ENCODE peak calls at places on chromosomes 11 and 22, in nine cellular contexts. B is activated CD4-positive, alpha-beta T cell treated with anti-CD3 and anti-CD28 coated beads, Interleukin-2, amount 10 ng/mL, durations not matched to agents 7 days and 5 days; D is PC-9; T is HuH-7.5; Y is non-pigmented ciliary epithelial cell; E is thoracic aorta; I is lower lobe of right lung; M is WTC11; X is left ventricle myocardium superior. P is an unnamed sample.

GRCh38 chr11:9462806-9463537 is 2.2 kb downstream of the ZNF143 start:
- DNase-seq in M (no peak), B (no peak), X (no peak), T (no peak), Y (no peak), I (no peak), D (no peak), E (no peak), P (no peak)

GRCh38 chr11:65454696-65455456 is 32.3 kb downstream of the NEAT1 start:
- DNase-seq in B (peak), X (peak), T (peak), M (peak), D (peak), E (peak), I (peak), Y (no peak), P (peak)

GRCh38 chr11:134819026-134819425 is 407.0 kb upstream of the B3GAT1 start:
- DNase-seq in M (peak), I (no peak), B (no peak), D (no peak), Y (no peak), E (no peak), X (no peak), T (no peak), P (no peak)

GRCh38 chr22:19109198-19110063 is 12.8 kb downstream of the DGCR2 start:
- DNase-seq in X (no peak), B (peak), Y (no peak), M (no peak), D (no peak), E (no peak), I (no peak), T (peak), P (peak)

GRCh38 chr11:125429174-125429707 is 66.8 kb downstream of the FEZ1 start:
- DNase-seq in T (peak), D (peak), E (no peak), I (peak), B (peak), M (peak), Y (no peak), X (peak), P (peak)

GRCh38 chr11:115761348-115761747 is 257.1 kb upstream of the CADM1 start:
- DNase-seq in I (peak), X (peak), B (no peak), E (no peak), D (no peak), M (no peak), Y (no peak), T (no peak), P (no peak)

GRCh38 chr22:22462813-22463567 is 45.6 kb downstream of the ZNF280B start:
- DNase-seq in D (no peak), E (no peak), T (no peak), Y (no peak), X (no peak), I (no peak), M (no peak), B (no peak), P (no peak)

GRCh38 chr22:18076060-18076497 is 1.7 kb upstream of the PEX26 start:
- DNase-seq in I (peak), Y (peak), B (peak), X (peak), T (peak), D (peak), E (no peak), M (peak), P (peak)

GRCh38 chr22:39176067-39176621 is 23.7 kb upstream of the CBX7 start:
- DNase-seq in I (peak), D (peak), Y (no peak), B (no peak), T (peak), M (peak), X (peak), E (no peak), P (peak)

GRCh38 chr22:25970996-25971811 is 198.1 kb upstream of the SEZ6L start:
- DNase-seq in X (no peak), T (no peak), B (no peak), I (no peak), M (peak), D (no peak), E (no peak), Y (no peak), P (no peak)

GRCh38 chr11:117907276-117908110 is 21.7 kb downstream of the TMPRSS13 start:
- DNase-seq in E (peak), B (peak), X (peak), M (peak), I (peak), Y (peak), T (peak), D (peak), P (peak)

GRCh38 chr11:40139507-40139906 is 1319.9 kb downstream of the LRRC4C start:
- DNase-seq in X (no peak), T (no peak), M (no peak), Y (no peak), B (no peak), D (no peak), I (no peak), E (no peak), P (no peak)

GRCh38 chr11:47394322-47395224 is 13.8 kb upstream of the SLC39A13 start:
- DNase-seq in I (peak), D (no peak), Y (no peak), M (no peak), T (no peak), X (peak), B (peak), E (no peak), P (peak)

GRCh38 chr11:86949995-86950993 is 4.9 kb downstream of the FZD4 start:
- DNase-seq in T (no peak), D (no peak), I (no peak), X (no peak), Y (no peak), M (no peak), E (no peak), B (no peak), P (no peak)

GRCh38 chr11:20213790-20214189 is 53.5 kb upstream of the DBX1 start:
- DNase-seq in M (no peak), Y (no peak), X (no peak), B (no peak), D (no peak), E (no peak), I (no peak), T (no peak), P (no peak)

GRCh38 chr11:113579292-113579940 is 104.2 kb upstream of the DRD2 start:
- DNase-seq in Y (no peak), B (no peak), I (no peak), M (no peak), T (no peak), X (no peak), D (no peak), E (no peak), P (no peak)

GRCh38 chr11:1879941-1880720 is 11.6 kb downstream of the PRR33 start:
- DNase-seq in D (no peak), B (no peak), T (no peak), Y (no peak), X (peak), E (no peak), I (peak), M (no peak), P (peak)

GRCh38 chr11:64724863-64725535 is 2.0 kb upstream of the NRXN2 start:
- DNase-seq in D (no peak), M (no peak), T (peak), I (no peak), Y (no peak), X (no peak), E (no peak), B (no peak), P (no peak)

GRCh38 chr22:28925916-28926315 is 42.5 kb downstream of the ZNRF3 start:
- DNase-seq in I (no peak), X (no peak), M (peak), Y (no peak), B (no peak), D (no peak), T (peak), E (no peak), P (no peak)

GRCh38 chr22:26547426-26547825 is 35.2 kb upstream of the TFIP11 start:
- DNase-seq in M (no peak), B (peak), E (no peak), X (no peak), I (no peak), T (no peak), D (no peak), Y (no peak), P (no peak)

GRCh38 chr11:65426839-65427690 is 4.5 kb downstream of the NEAT1 start:
- DNase-seq in Y (no peak), E (no peak), X (no peak), M (no peak), B (no peak), T (no peak), I (peak), D (peak), P (peak)

GRCh38 chr11:116867619-116868018 is 30.2 kb upstream of the APOA1 start:
- DNase-seq in T (no peak), I (no peak), B (no peak), E (no peak), D (no peak), Y (no peak), X (no peak), M (no peak), P (no peak)

GRCh38 chr11:35352107-35352888 is 67.1 kb downstream of the SLC1A2 start:
- DNase-seq in Y (no peak), T (no peak), D (no peak), M (no peak), E (no peak), I (no peak), X (peak), B (no peak), P (peak)

GRCh38 chr11:31967404-31967950 is 123.4 kb upstream of the RCN1 start:
- DNase-seq in M (no peak), T (no peak), I (no peak), Y (no peak), B (no peak), X (no peak), D (no peak), E (no peak), P (no peak)

GRCh38 chr22:48417143-48418070 is 1410.3 kb downstream of the BRD1 start:
- DNase-seq in M (no peak), D (no peak), E (no peak), B (no peak), I (no peak), T (no peak), X (no peak), Y (no peak), P (no peak)

GRCh38 chr22:47190957-47191323 is 428.5 kb downstream of the TBC1D22A start:
- DNase-seq in E (no peak), X (no peak), T (no peak), Y (no peak), B (no peak), D (no peak), I (peak), M (no peak), P (no peak)

GRCh38 chr11:131504199-131504949 is 134.0 kb downstream of the NTM start:
- DNase-seq in M (peak), T (no peak), B (no peak), D (peak), X (no peak), E (no peak), Y (no peak), I (no peak), P (no peak)

GRCh38 chr11:1744137-1744878 is 6.1 kb downstream of the IFITM10 start:
- DNase-seq in Y (no peak), D (no peak), M (no peak), E (no peak), I (no peak), B (no peak), X (no peak), T (no peak), P (no peak)

P was measured in astrocyte of the spinal cord.